ENCODE peak calls at places on chromosomes 3 and 15, in seven cellular contexts. One of them, this sample, is unnamed.

GRCh38 chr3:128280466-128281455 is 127.5 kb downstream of the EEFSEC start:
- DNase-seq in GM23248: no peak
- DNase-seq in upper lobe of right lung: no peak
- DNase-seq in esophagus squamous epithelium: no peak
- DNase-seq in Karpas-422: no peak
- DNase-seq in endothelial cell of umbilical vein: no peak
- DNase-seq in fibroblast of lung: no peak
- DNase-seq in this sample: no peak

GRCh38 chr3:39383190-39383912 is at the start of gene SLC25A38:
- DNase-seq in GM23248: peak; percentile 97
- DNase-seq in fibroblast of lung: peak; percentile 88
- DNase-seq in Karpas-422: peak; percentile 96
- DNase-seq in esophagus squamous epithelium: no peak
- DNase-seq in endothelial cell of umbilical vein: peak; percentile 86
- DNase-seq in upper lobe of right lung: peak; percentile 93
- DNase-seq in this sample: peak; percentile 74

GRCh38 chr3:5198986-5199731 is 11.7 kb downstream of the EDEM1 start:
- DNase-seq in upper lobe of right lung: no peak
- DNase-seq in esophagus squamous epithelium: no peak
- DNase-seq in fibroblast of lung: peak; percentile 14
- DNase-seq in GM23248: no peak
- DNase-seq in endothelial cell of umbilical vein: no peak
- DNase-seq in Karpas-422: no peak
- DNase-seq in this sample: no peak

GRCh38 chr3:78048698-78049097 is 1008.8 kb downstream of the ROBO2 start:
- DNase-seq in upper lobe of right lung: no peak
- DNase-seq in Karpas-422: peak; percentile 84
- DNase-seq in GM23248: no peak
- DNase-seq in fibroblast of lung: no peak
- DNase-seq in endothelial cell of umbilical vein: no peak
- DNase-seq in esophagus squamous epithelium: no peak
- DNase-seq in this sample: no peak

GRCh38 chr3:10968390-10968789 is 24.2 kb upstream of the SLC6A1 start:
- DNase-seq in fibroblast of lung: no peak
- DNase-seq in esophagus squamous epithelium: no peak
- DNase-seq in upper lobe of right lung: no peak
- DNase-seq in GM23248: no peak
- DNase-seq in endothelial cell of umbilical vein: no peak
- DNase-seq in Karpas-422: no peak
- DNase-seq in this sample: no peak

GRCh38 chr3:19029837-19030835 is 118.2 kb upstream of the KCNH8 start:
- DNase-seq in fibroblast of lung: no peak
- DNase-seq in endothelial cell of umbilical vein: no peak
- DNase-seq in Karpas-422: peak; percentile 41
- DNase-seq in GM23248: no peak
- DNase-seq in esophagus squamous epithelium: no peak
- DNase-seq in upper lobe of right lung: no peak
- DNase-seq in this sample: no peak

GRCh38 chr15:51888593-51889195 is 59.2 kb downstream of the TMOD3 start:
- DNase-seq in esophagus squamous epithelium: no peak
- DNase-seq in endothelial cell of umbilical vein: peak; percentile 43
- DNase-seq in Karpas-422: peak; percentile 71
- DNase-seq in fibroblast of lung: no peak
- DNase-seq in GM23248: peak; percentile 64
- DNase-seq in upper lobe of right lung: no peak
- DNase-seq in this sample: no peak

GRCh38 chr3:124552224-124552623 is 178.0 kb upstream of the UMPS start:
- DNase-seq in Karpas-422: no peak
- DNase-seq in GM23248: no peak
- DNase-seq in endothelial cell of umbilical vein: peak; percentile 22
- DNase-seq in esophagus squamous epithelium: no peak
- DNase-seq in upper lobe of right lung: no peak
- DNase-seq in fibroblast of lung: peak; percentile 35
- DNase-seq in this sample: no peak

DNA sequence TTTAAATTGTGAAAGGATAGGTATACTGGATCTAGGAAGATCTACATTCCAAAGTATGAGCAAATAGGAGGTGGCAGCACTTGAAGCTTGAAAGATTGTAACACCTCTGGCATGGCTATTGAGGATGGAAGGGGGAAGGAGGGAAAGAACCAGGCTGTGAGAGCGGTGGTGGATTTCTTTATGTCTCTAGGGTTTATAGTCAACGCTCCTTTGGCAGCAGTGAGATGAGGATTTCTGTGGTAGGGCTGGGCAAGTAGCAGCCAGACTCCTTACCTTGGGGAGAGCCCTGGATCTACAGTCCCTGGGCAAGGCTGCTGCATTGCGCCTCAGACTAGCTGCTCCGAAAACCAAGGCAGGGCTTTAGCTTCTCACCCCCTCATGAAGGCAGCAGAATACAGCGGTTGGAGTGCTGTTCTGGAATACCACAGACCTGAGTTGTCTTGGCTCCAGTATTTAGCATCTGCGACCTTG is 53.2 kb downstream of the MEF2A start:
- DNase-seq in GM23248: peak; percentile 53
- DNase-seq in upper lobe of right lung: no peak
- DNase-seq in esophagus squamous epithelium: no peak
- DNase-seq in fibroblast of lung: peak; percentile 65
- DNase-seq in endothelial cell of umbilical vein: no peak
- DNase-seq in Karpas-422: no peak
- DNase-seq in this sample: no peak
- H3K4me1 ChIP-seq in GM23248: peaks cover 38% of the 10 kb centered on the region
- H3K4me1 ChIP-seq in upper lobe of right lung: peaks cover 38% of the 10 kb centered on the region
- H3K4me1 ChIP-seq in esophagus squamous epithelium: peaks cover 19% of the 10 kb centered on the region
- H3K4me1 ChIP-seq in fibroblast of lung: peaks cover 3% of the 10 kb centered on the region
- H3K4me1 ChIP-seq in endothelial cell of umbilical vein: no peaks in the 10 kb centered on the region
- H3K4me1 ChIP-seq in Karpas-422: peaks cover 30% of the 10 kb centered on the region
- H3K4me1 ChIP-seq in this sample: no peaks in the 10 kb centered on the region

DNA sequence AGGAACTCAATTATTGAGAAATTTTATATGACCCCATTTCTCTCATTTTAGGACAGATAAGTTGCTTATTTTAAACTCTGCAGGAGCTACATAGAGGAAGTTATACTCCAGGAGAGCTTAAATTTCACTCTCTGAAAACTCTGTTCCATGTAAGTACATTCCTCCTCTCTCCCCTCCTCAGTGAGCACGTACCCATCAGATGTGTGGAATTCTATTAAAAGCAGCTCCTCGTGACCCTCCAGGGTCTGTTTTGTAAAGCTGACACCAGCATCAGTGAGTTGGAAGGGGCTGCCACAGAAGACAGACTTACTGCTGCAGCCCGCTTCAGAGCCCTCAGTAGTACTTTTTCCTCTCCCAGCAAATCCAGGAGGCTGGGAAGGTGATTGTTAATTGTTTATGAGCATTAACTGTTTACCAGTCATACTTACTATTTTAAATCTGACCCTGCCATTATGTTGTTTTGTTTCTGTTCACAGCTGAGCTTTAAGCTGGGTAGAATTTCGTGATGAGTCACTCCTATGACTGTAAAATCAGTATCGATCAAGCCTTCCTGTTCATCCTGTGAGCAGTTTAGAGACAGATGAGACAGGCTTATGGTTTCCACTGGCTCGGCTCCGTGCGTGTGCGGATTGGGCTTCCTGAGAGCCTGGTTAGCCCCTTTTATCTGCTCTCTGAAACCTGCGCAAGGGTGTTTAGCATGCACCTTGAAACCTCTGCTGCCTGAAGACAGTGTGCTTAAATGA is 20.4 kb downstream of the IGF1R start:
- DNase-seq in GM23248: peak; percentile 78
- DNase-seq in upper lobe of right lung: no peak
- DNase-seq in Karpas-422: no peak
- DNase-seq in fibroblast of lung: peak; percentile 78
- DNase-seq in esophagus squamous epithelium: no peak
- DNase-seq in endothelial cell of umbilical vein: peak; percentile 75
- DNase-seq in this sample: no peak
- H3K27ac ChIP-seq in GM23248: peak overlapping the region; percentile 58
- H3K27ac ChIP-seq in upper lobe of right lung: no peak overlapping the region
- H3K27ac ChIP-seq in Karpas-422: no peak overlapping the region
- H3K27ac ChIP-seq in fibroblast of lung: peak overlapping the region; percentile 61
- H3K27ac ChIP-seq in esophagus squamous epithelium: peak overlapping the region; percentile 66
- H3K27ac ChIP-seq in endothelial cell of umbilical vein: peak overlapping the region; percentile 64
- H3K27ac ChIP-seq in this sample: no peak overlapping the region

GRCh38 chr3:177598110-177598833 is 401.0 kb upstream of the TBL1XR1 start:
- DNase-seq in endothelial cell of umbilical vein: no peak
- DNase-seq in esophagus squamous epithelium: no peak
- DNase-seq in upper lobe of right lung: no peak
- DNase-seq in Karpas-422: no peak
- DNase-seq in fibroblast of lung: peak; percentile 76
- DNase-seq in GM23248: no peak
- DNase-seq in this sample: no peak
- H3K4me1 ChIP-seq in endothelial cell of umbilical vein: peaks cover 33% of the 10 kb centered on the region
- H3K4me1 ChIP-seq in esophagus squamous epithelium: peaks cover 50% of the 10 kb centered on the region
- H3K4me1 ChIP-seq in upper lobe of right lung: peaks cover 57% of the 10 kb centered on the region
- H3K4me1 ChIP-seq in Karpas-422: no peaks in the 10 kb centered on the region
- H3K4me1 ChIP-seq in fibroblast of lung: peaks cover 20% of the 10 kb centered on the region
- H3K4me1 ChIP-seq in GM23248: peaks cover 38% of the 10 kb centered on the region
- H3K4me1 ChIP-seq in this sample: peaks cover 38% of the 10 kb centered on the region

GRCh38 chr15:32823750-32824149 is 105.9 kb downstream of the GREM1 start:
- DNase-seq in endothelial cell of umbilical vein: no peak
- DNase-seq in Karpas-422: no peak
- DNase-seq in esophagus squamous epithelium: no peak
- DNase-seq in upper lobe of right lung: no peak
- DNase-seq in GM23248: no peak
- DNase-seq in fibroblast of lung: no peak
- DNase-seq in this sample: no peak

GRCh38 chr15:32822739-32823138 is 104.9 kb downstream of the GREM1 start:
- DNase-seq in endothelial cell of umbilical vein: no peak
- DNase-seq in Karpas-422: no peak
- DNase-seq in esophagus squamous epithelium: no peak
- DNase-seq in upper lobe of right lung: no peak
- DNase-seq in fibroblast of lung: no peak
- DNase-seq in GM23248: no peak
- DNase-seq in this sample: no peak

GRCh38 chr15:32824777-32825176 is 107.0 kb downstream of the GREM1 start:
- DNase-seq in fibroblast of lung: peak; percentile 97
- DNase-seq in upper lobe of right lung: no peak
- DNase-seq in GM23248: peak; percentile 92
- DNase-seq in endothelial cell of umbilical vein: peak; percentile 61
- DNase-seq in esophagus squamous epithelium: no peak
- DNase-seq in Karpas-422: no peak
- DNase-seq in this sample: no peak

GRCh38 chr15:32826685-32827084 is 108.9 kb downstream of the GREM1 start:
- DNase-seq in endothelial cell of umbilical vein: no peak
- DNase-seq in esophagus squamous epithelium: no peak
- DNase-seq in Karpas-422: no peak
- DNase-seq in upper lobe of right lung: no peak
- DNase-seq in fibroblast of lung: no peak
- DNase-seq in GM23248: no peak
- DNase-seq in this sample: no peak

GRCh38 chr15:32825219-32825618 is 107.4 kb downstream of the GREM1 start:
- DNase-seq in Karpas-422: no peak
- DNase-seq in fibroblast of lung: peak; percentile 42
- DNase-seq in upper lobe of right lung: no peak
- DNase-seq in esophagus squamous epithelium: no peak
- DNase-seq in endothelial cell of umbilical vein: no peak
- DNase-seq in GM23248: peak; percentile 16
- DNase-seq in this sample: no peak
- H3K27ac ChIP-seq in Karpas-422: no peak overlapping the region
- H3K27ac ChIP-seq in fibroblast of lung: peak overlapping the region; percentile 63
- H3K27ac ChIP-seq in upper lobe of right lung: no peak overlapping the region
- H3K27ac ChIP-seq in esophagus squamous epithelium: no peak overlapping the region
- H3K27ac ChIP-seq in endothelial cell of umbilical vein: peak overlapping the region; percentile 88
- H3K27ac ChIP-seq in GM23248: peak overlapping the region; percentile 65
- H3K27ac ChIP-seq in this sample: no peak overlapping the region

GRCh38 chr15:97012986-97013385 is 682.5 kb downstream of the NR2F2 start:
- DNase-seq in endothelial cell of umbilical vein: no peak
- DNase-seq in upper lobe of right lung: no peak
- DNase-seq in GM23248: no peak
- DNase-seq in Karpas-422: no peak
- DNase-seq in fibroblast of lung: no peak
- DNase-seq in esophagus squamous epithelium: no peak
- DNase-seq in this sample: no peak
- H3K4me1 ChIP-seq in endothelial cell of umbilical vein: no peaks in the 10 kb centered on the region
- H3K4me1 ChIP-seq in upper lobe of right lung: no peaks in the 10 kb centered on the region
- H3K4me1 ChIP-seq in GM23248: no peaks in the 10 kb centered on the region
- H3K4me1 ChIP-seq in Karpas-422: no peaks in the 10 kb centered on the region
- H3K4me1 ChIP-seq in fibroblast of lung: no peaks in the 10 kb centered on the region
- H3K4me1 ChIP-seq in esophagus squamous epithelium: no peaks in the 10 kb centered on the region
- H3K4me1 ChIP-seq in this sample: no peaks in the 10 kb centered on the region

GRCh38 chr3:54093849-54094248 is 28.5 kb upstream of the CACNA2D3 start:
- DNase-seq in fibroblast of lung: no peak
- DNase-seq in upper lobe of right lung: no peak
- DNase-seq in endothelial cell of umbilical vein: no peak
- DNase-seq in GM23248: no peak
- DNase-seq in esophagus squamous epithelium: no peak
- DNase-seq in Karpas-422: no peak
- DNase-seq in this sample: no peak
- H3K27ac ChIP-seq in fibroblast of lung: no peak overlapping the region
- H3K27ac ChIP-seq in upper lobe of right lung: no peak overlapping the region
- H3K27ac ChIP-seq in endothelial cell of umbilical vein: no peak overlapping the region
- H3K27ac ChIP-seq in GM23248: no peak overlapping the region
- H3K27ac ChIP-seq in esophagus squamous epithelium: no peak overlapping the region
- H3K27ac ChIP-seq in Karpas-422: no peak overlapping the region
- H3K27ac ChIP-seq in this sample: no peak overlapping the region

DNA sequence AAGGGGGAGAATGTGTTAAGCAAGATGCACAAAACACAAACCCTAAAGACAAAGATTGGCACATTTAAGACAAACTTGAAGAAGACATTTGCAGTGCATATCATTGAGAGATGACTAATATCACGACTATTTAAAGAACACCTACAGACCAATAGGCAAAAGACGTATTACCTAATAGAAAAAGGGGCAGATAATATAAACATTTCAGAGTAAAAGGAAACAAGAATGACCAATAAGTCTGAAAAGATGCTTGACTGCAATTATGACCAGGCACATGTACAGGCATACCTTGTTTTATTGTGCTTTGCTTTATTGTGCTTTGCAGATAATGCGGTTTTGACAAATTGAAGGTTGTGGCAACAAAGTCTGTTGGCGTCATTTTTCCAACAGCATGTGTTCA is 4.9 kb downstream of the HACD3 start:
- DNase-seq in endothelial cell of umbilical vein: no peak
- DNase-seq in fibroblast of lung: peak; percentile 52
- DNase-seq in upper lobe of right lung: no peak
- DNase-seq in GM23248: peak; percentile 17
- DNase-seq in esophagus squamous epithelium: no peak
- DNase-seq in Karpas-422: no peak
- DNase-seq in this sample: no peak
- H3K4me1 ChIP-seq in endothelial cell of umbilical vein: peaks cover 5% of the 10 kb centered on the region
- H3K4me1 ChIP-seq in fibroblast of lung: peaks cover 7% of the 10 kb centered on the region
- H3K4me1 ChIP-seq in upper lobe of right lung: peaks cover 12% of the 10 kb centered on the region
- H3K4me1 ChIP-seq in GM23248: peaks cover 27% of the 10 kb centered on the region
- H3K4me1 ChIP-seq in esophagus squamous epithelium: no peaks in the 10 kb centered on the region
- H3K4me1 ChIP-seq in Karpas-422: peaks cover 35% of the 10 kb centered on the region
- H3K4me1 ChIP-seq in this sample: no peaks in the 10 kb centered on the region

GRCh38 chr3:169195672-169196071 is 467.8 kb downstream of the MECOM start:
- DNase-seq in esophagus squamous epithelium: no peak
- DNase-seq in endothelial cell of umbilical vein: peak; percentile 34
- DNase-seq in upper lobe of right lung: no peak
- DNase-seq in Karpas-422: no peak
- DNase-seq in GM23248: no peak
- DNase-seq in fibroblast of lung: no peak
- DNase-seq in this sample: no peak
- H3K27ac ChIP-seq in esophagus squamous epithelium: no peak overlapping the region
- H3K27ac ChIP-seq in endothelial cell of umbilical vein: no peak overlapping the region
- H3K27ac ChIP-seq in upper lobe of right lung: no peak overlapping the region
- H3K27ac ChIP-seq in Karpas-422: no peak overlapping the region
- H3K27ac ChIP-seq in GM23248: no peak overlapping the region
- H3K27ac ChIP-seq in fibroblast of lung: no peak overlapping the region
- H3K27ac ChIP-seq in this sample: no peak overlapping the region

This sample was measured in effector memory CD4-positive, alpha-beta T cell.